ENCODE peak calls at places on chromosomes 16 and 17, in four cellular contexts. One of them, this sample, is unnamed.
A peak's percentile ranks its signal among the peaks of the same experiment; 100 is the strongest.

GRCh38 chr17:18980682-18981384 is 23.7 kb downstream of the FAM83G start:
- DNase-seq in CD8-positive, alpha-beta T cell: no peak
- DNase-seq in fibroblast of lung: no peak
- DNase-seq in heart right ventricle: no peak
- DNase-seq in this sample: no peak

GRCh38 chr17:44906987-44907681 is 7.9 kb upstream of the EFTUD2 start:
- DNase-seq in CD8-positive, alpha-beta T cell: no peak
- DNase-seq in fibroblast of lung: no peak
- DNase-seq in heart right ventricle: no peak
- DNase-seq in this sample: no peak

GRCh38 chr17:40331743-40332641 is 23.0 kb downstream of the RARA start:
- DNase-seq in CD8-positive, alpha-beta T cell: no peak
- DNase-seq in fibroblast of lung: peak; percentile 82
- DNase-seq in heart right ventricle: peak; percentile 92
- DNase-seq in this sample: peak; percentile 86

GRCh38 chr17:42387663-42388380 is 420 bp downstream of the STAT3 start:
- DNase-seq in CD8-positive, alpha-beta T cell: no peak
- DNase-seq in fibroblast of lung: peak; percentile 33
- DNase-seq in heart right ventricle: peak; percentile 36
- DNase-seq in this sample: peak; percentile 82

GRCh38 chr16:67953641-67954375 is 9.9 kb upstream of the LCAT start:
- DNase-seq in CD8-positive, alpha-beta T cell: no peak
- DNase-seq in fibroblast of lung: no peak
- DNase-seq in heart right ventricle: no peak
- DNase-seq in this sample: no peak

GRCh38 chr17:75806822-75807500 is 22.4 kb downstream of the UNK start:
- DNase-seq in CD8-positive, alpha-beta T cell: no peak
- DNase-seq in fibroblast of lung: no peak
- DNase-seq in heart right ventricle: no peak
- DNase-seq in this sample: no peak

GRCh38 chr16:30491744-30492308 is 19.3 kb downstream of the ITGAL start:
- DNase-seq in CD8-positive, alpha-beta T cell: no peak
- DNase-seq in fibroblast of lung: peak; percentile 79
- DNase-seq in heart right ventricle: peak; percentile 17
- DNase-seq in this sample: no peak

GRCh38 chr16:86133847-86134375 is 234.9 kb downstream of the IRF8 start:
- DNase-seq in CD8-positive, alpha-beta T cell: no peak
- DNase-seq in fibroblast of lung: no peak
- DNase-seq in heart right ventricle: no peak
- DNase-seq in this sample: peak; percentile 27

GRCh38 chr17:46163316-46163715 is 29.9 kb downstream of the KANSL1 start:
- DNase-seq in CD8-positive, alpha-beta T cell: no peak
- DNase-seq in fibroblast of lung: no peak
- DNase-seq in heart right ventricle: no peak
- DNase-seq in this sample: no peak

GRCh38 chr17:75813081-75814020 is 28.7 kb downstream of the UNK start:
- DNase-seq in CD8-positive, alpha-beta T cell: no peak
- DNase-seq in fibroblast of lung: no peak
- DNase-seq in heart right ventricle: no peak
- DNase-seq in this sample: no peak

GRCh38 chr17:2563061-2563460 is 30.4 kb upstream of the PAFAH1B1 start:
- DNase-seq in CD8-positive, alpha-beta T cell: no peak
- DNase-seq in fibroblast of lung: no peak
- DNase-seq in heart right ventricle: no peak
- DNase-seq in this sample: no peak

DNA sequence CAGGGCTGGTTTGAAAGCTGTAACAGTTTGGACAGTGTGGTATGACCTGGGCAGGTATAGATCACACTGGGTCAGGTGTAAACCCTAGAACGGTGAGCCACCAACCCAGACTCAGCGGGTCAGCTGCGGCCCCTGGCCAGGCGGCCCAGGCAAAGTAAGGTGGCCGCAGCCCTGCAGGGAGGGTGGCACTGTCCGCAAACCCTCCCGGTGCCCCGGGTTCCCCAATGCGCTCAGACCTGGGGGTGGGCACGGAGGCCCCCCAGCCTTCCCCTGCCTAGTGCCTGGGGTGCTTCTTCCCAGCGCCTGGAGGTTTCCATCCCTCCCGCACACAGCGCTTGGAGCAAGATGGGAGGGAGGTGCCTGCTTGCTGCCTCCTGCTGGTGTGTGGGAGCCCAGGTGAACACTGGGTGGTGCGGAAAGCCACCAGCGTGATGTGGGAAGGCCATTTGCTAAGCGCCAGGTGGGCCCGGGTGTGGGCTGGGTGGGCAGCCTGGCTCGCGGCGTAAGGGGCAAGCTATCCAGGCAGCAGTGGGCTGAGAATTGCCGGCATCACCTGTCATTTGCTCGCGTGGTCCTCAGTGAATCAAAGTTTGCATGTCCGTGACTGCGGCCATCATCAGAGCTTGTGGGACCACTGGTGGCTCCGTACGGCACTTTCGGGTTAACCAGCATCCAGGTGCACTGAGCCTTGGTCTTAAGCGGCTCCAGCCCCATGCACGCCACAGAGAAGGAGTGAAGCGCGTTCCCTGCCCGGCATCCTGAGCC is 47.3 kb upstream of the GNG13 start:
- DNase-seq in CD8-positive, alpha-beta T cell: no peak
- DNase-seq in fibroblast of lung: no peak
- DNase-seq in heart right ventricle: no peak
- DNase-seq in this sample: no peak
- H3K9me3 ChIP-seq in CD8-positive, alpha-beta T cell: no peaks in the 10 kb centered on the region
- H3K9me3 ChIP-seq in fibroblast of lung: no peaks in the 10 kb centered on the region
- H3K9me3 ChIP-seq in heart right ventricle: no peaks in the 10 kb centered on the region
- H3K9me3 ChIP-seq in this sample: no peaks in the 10 kb centered on the region

GRCh38 chr16:19979638-19980037 is 94.1 kb downstream of the GPR139 start:
- DNase-seq in CD8-positive, alpha-beta T cell: no peak
- DNase-seq in fibroblast of lung: no peak
- DNase-seq in heart right ventricle: no peak
- DNase-seq in this sample: no peak
- H3K9me3 ChIP-seq in CD8-positive, alpha-beta T cell: no peaks in the 10 kb centered on the region
- H3K9me3 ChIP-seq in fibroblast of lung: no peaks in the 10 kb centered on the region
- H3K9me3 ChIP-seq in heart right ventricle: no peaks in the 10 kb centered on the region
- H3K9me3 ChIP-seq in this sample: no peaks in the 10 kb centered on the region

GRCh38 chr16:68999114-68999513 is 106.3 kb upstream of the HAS3 start:
- DNase-seq in CD8-positive, alpha-beta T cell: no peak
- DNase-seq in fibroblast of lung: no peak
- DNase-seq in heart right ventricle: no peak
- DNase-seq in this sample: no peak

GRCh38 chr16:68995011-68995504 is 110.4 kb upstream of the HAS3 start:
- DNase-seq in CD8-positive, alpha-beta T cell: no peak
- DNase-seq in fibroblast of lung: peak; percentile 26
- DNase-seq in heart right ventricle: no peak
- DNase-seq in this sample: no peak

GRCh38 chr16:68993885-68994284 is 111.6 kb upstream of the HAS3 start:
- DNase-seq in CD8-positive, alpha-beta T cell: no peak
- DNase-seq in fibroblast of lung: peak; percentile 86
- DNase-seq in heart right ventricle: no peak
- DNase-seq in this sample: no peak

GRCh38 chr16:68994324-68994723 is 111.1 kb upstream of the HAS3 start:
- DNase-seq in CD8-positive, alpha-beta T cell: no peak
- DNase-seq in fibroblast of lung: no peak
- DNase-seq in heart right ventricle: no peak
- DNase-seq in this sample: no peak

GRCh38 chr16:68997564-68997963 is 107.9 kb upstream of the HAS3 start:
- DNase-seq in CD8-positive, alpha-beta T cell: no peak
- DNase-seq in fibroblast of lung: no peak
- DNase-seq in heart right ventricle: no peak
- DNase-seq in this sample: no peak
- H3K9me3 ChIP-seq in CD8-positive, alpha-beta T cell: no peaks in the 10 kb centered on the region
- H3K9me3 ChIP-seq in fibroblast of lung: no peaks in the 10 kb centered on the region
- H3K9me3 ChIP-seq in heart right ventricle: no peaks in the 10 kb centered on the region
- H3K9me3 ChIP-seq in this sample: no peaks in the 10 kb centered on the region

DNA sequence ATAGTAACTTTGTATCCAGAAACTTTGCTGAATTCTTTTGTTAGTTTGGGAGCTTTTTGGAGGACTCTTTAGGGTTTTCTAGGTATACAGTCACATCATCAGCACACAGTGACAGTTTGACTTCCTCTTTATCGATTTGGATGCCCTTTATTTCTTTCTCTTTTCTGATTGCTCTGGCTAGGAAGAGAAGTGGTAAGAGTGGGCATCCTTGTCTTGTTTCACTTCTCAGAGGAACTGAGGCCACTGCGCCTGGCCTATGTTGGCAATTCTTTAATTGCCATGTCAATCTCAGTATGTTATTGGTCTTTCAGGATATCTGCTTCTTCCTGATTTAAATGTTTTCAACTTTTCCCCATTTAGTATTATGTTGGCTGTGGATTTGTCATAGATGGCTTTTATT is 24.6 kb downstream of the ATF7IP2 start:
- DNase-seq in CD8-positive, alpha-beta T cell: no peak
- DNase-seq in fibroblast of lung: no peak
- DNase-seq in heart right ventricle: no peak
- DNase-seq in this sample: no peak
- H3K9me3 ChIP-seq in CD8-positive, alpha-beta T cell: peaks cover 24% of the 10 kb centered on the region
- H3K9me3 ChIP-seq in fibroblast of lung: no peaks in the 10 kb centered on the region
- H3K9me3 ChIP-seq in heart right ventricle: peaks cover 99% of the 10 kb centered on the region
- H3K9me3 ChIP-seq in this sample: peaks cover 42% of the 10 kb centered on the region

DNA sequence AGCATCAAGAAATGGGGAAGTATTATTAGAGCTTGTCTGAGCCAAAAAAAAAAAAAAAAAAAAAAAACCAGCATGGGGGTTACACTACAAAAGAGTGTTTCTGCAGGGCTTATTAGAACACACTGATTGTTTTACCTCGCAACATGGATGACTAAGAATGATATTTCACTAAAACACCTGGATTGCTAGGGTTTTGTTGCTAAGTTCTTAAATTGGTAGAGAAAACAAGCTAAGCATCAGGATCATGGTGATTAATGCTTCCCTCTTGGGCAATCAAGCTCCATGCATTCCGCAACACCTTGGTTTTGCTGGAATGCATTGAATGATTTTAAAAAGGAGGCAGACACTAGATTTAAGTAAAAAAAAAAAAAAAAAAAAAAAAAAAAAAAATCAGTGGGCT is 931.4 kb upstream of the CDH8 start:
- DNase-seq in CD8-positive, alpha-beta T cell: no peak
- DNase-seq in fibroblast of lung: no peak
- DNase-seq in heart right ventricle: no peak
- DNase-seq in this sample: no peak
- H3K9me3 ChIP-seq in CD8-positive, alpha-beta T cell: no peaks in the 10 kb centered on the region
- H3K9me3 ChIP-seq in fibroblast of lung: no peaks in the 10 kb centered on the region
- H3K9me3 ChIP-seq in heart right ventricle: no peaks in the 10 kb centered on the region
- H3K9me3 ChIP-seq in this sample: peaks cover 3% of the 10 kb centered on the region

DNA sequence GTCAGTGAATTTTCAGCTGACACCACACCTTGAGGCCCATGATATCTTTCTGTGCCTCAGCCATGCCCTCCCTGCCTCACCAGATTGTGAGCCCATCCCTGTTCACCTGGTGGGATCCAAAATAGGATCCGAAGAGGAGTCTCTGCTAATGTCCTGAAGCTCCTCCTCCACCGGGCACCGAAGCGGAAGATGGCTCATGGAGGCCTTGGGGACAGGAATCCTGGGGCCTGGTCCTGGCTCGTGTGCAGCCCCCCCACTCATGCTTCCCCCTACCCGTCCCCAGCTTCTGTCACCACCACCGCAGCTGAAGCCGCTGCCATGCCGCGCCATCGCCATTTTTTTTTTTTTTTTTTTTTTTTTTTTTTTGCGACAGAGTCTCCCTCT is 1683.4 kb downstream of the TP53TG3F start:
- DNase-seq in CD8-positive, alpha-beta T cell: no peak
- DNase-seq in fibroblast of lung: no peak
- DNase-seq in heart right ventricle: no peak
- DNase-seq in this sample: no peak
- H3K9me3 ChIP-seq in CD8-positive, alpha-beta T cell: no peaks in the 10 kb centered on the region
- H3K9me3 ChIP-seq in fibroblast of lung: no peaks in the 10 kb centered on the region
- H3K9me3 ChIP-seq in heart right ventricle: peaks cover 22% of the 10 kb centered on the region
- H3K9me3 ChIP-seq in this sample: peaks cover 11% of the 10 kb centered on the region

DNA sequence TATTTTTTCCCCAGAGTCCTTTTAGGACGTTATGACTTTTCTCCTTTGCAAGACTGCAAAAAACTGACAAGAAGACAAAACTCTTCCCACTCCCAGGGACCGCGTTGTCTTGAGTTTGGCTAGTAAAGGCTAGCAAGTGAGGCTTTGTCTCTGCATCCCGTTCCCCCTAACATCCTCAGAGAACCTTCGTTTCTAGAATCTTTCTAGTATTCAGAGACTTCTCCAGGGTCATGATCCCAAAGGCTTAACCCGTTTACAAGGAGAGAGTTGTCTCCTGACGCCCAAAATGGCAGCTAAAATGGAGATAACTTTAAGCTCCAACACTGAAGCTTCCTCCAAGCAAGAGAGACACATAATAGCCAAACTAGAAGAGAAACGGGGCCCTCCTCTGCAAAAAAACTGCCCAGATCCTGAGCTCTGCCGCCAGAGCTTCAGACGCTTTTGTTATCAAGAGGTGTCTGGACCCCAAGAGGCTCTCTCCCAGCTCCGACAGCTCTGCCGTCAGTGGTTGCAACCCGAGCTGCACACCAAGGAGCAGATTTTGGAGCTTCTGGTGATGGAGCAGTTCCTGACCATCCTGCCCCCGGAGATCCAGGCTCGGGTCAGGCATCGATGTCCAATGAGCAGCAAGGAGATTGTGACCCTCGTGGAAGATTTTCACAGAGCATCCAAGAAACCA is 843 bp downstream of the ZNF174 start:
- DNase-seq in CD8-positive, alpha-beta T cell: no peak
- DNase-seq in fibroblast of lung: peak; percentile 6
- DNase-seq in heart right ventricle: no peak
- DNase-seq in this sample: no peak
- H3K9me3 ChIP-seq in CD8-positive, alpha-beta T cell: peaks cover 9% of the 10 kb centered on the region
- H3K9me3 ChIP-seq in fibroblast of lung: no peaks in the 10 kb centered on the region
- H3K9me3 ChIP-seq in heart right ventricle: peaks cover 67% of the 10 kb centered on the region
- H3K9me3 ChIP-seq in this sample: peaks cover 23% of the 10 kb centered on the region

DNA sequence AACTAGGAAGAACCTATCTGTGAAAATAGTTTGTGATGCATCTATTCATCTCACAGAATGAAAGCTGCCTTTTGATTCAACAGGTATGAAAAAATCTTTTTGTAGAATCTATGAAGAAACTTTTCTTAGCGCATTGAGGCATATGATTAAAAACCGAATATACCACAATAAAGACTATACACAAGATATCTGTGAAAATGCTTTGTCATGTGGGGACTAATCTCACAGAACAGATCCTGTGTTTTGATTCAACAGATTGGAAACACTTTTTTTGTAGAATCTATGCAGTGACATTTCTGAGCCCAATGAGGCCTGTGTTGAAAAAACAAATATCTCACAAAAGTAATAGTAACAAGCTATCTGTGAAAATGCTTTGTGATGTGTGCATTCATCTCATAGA is 2247.5 kb downstream of the TP53TG3F start:
- DNase-seq in CD8-positive, alpha-beta T cell: no peak
- DNase-seq in fibroblast of lung: no peak
- DNase-seq in heart right ventricle: no peak
- DNase-seq in this sample: no peak
- H3K9me3 ChIP-seq in CD8-positive, alpha-beta T cell: no peaks in the 10 kb centered on the region
- H3K9me3 ChIP-seq in fibroblast of lung: no peaks in the 10 kb centered on the region
- H3K9me3 ChIP-seq in heart right ventricle: no peaks in the 10 kb centered on the region
- H3K9me3 ChIP-seq in this sample: peaks cover 7% of the 10 kb centered on the region

GRCh38 chr16:57911711-57912110 is 59.2 kb downstream of the CNGB1 start:
- DNase-seq in CD8-positive, alpha-beta T cell: no peak
- DNase-seq in fibroblast of lung: no peak
- DNase-seq in heart right ventricle: no peak
- DNase-seq in this sample: no peak
- H3K9me3 ChIP-seq in CD8-positive, alpha-beta T cell: no peaks in the 10 kb centered on the region
- H3K9me3 ChIP-seq in fibroblast of lung: no peaks in the 10 kb centered on the region
- H3K9me3 ChIP-seq in heart right ventricle: no peaks in the 10 kb centered on the region
- H3K9me3 ChIP-seq in this sample: no peaks in the 10 kb centered on the region

GRCh38 chr17:69997332-69997731 is 77.7 kb upstream of the KCNJ16 start:
- DNase-seq in CD8-positive, alpha-beta T cell: no peak
- DNase-seq in fibroblast of lung: no peak
- DNase-seq in heart right ventricle: no peak
- DNase-seq in this sample: no peak

GRCh38 chr17:69999253-69999652 is 75.8 kb upstream of the KCNJ16 start:
- DNase-seq in CD8-positive, alpha-beta T cell: no peak
- DNase-seq in fibroblast of lung: no peak
- DNase-seq in heart right ventricle: no peak
- DNase-seq in this sample: no peak
- H3K9me3 ChIP-seq in CD8-positive, alpha-beta T cell: no peaks in the 10 kb centered on the region
- H3K9me3 ChIP-seq in fibroblast of lung: no peaks in the 10 kb centered on the region
- H3K9me3 ChIP-seq in heart right ventricle: peaks cover 10% of the 10 kb centered on the region
- H3K9me3 ChIP-seq in this sample: no peaks in the 10 kb centered on the region